ENCODE peak calls at places on chromosomes 13 and 19, in five cellular contexts. One of them, this sample, is unnamed.

GRCh38 chr13:77062097-77062496 is 35.1 kb upstream of the FBXL3 start:
- DNase-seq in CD4-positive, CD25-positive, alpha-beta regulatory T cell: no peak
- DNase-seq in CD4-positive, alpha-beta T cell: no peak
- DNase-seq in NT2/D1: no peak
- DNase-seq in stimulated activated naive B cell treated with anti-CD40 and anti-IgM and Interleukin-4, amounts not matched to agents 10 μg/mL and 1 μg/mL and 100 μg/mL, for 72 hours: no peak
- DNase-seq in this sample: no peak

GRCh38 chr19:16001481-16002312 is 52.9 kb downstream of the OR10H4 start:
- DNase-seq in stimulated activated naive B cell treated with anti-CD40 and anti-IgM and Interleukin-4, amounts not matched to agents 10 μg/mL and 1 μg/mL and 100 μg/mL, for 72 hours: peak
- DNase-seq in CD4-positive, CD25-positive, alpha-beta regulatory T cell: peak
- DNase-seq in CD4-positive, alpha-beta T cell: no peak
- DNase-seq in NT2/D1: no peak
- DNase-seq in this sample: no peak

GRCh38 chr19:16076154-16076957 is at the start of gene TPM4:
- DNase-seq in stimulated activated naive B cell treated with anti-CD40 and anti-IgM and Interleukin-4, amounts not matched to agents 10 μg/mL and 1 μg/mL and 100 μg/mL, for 72 hours: peak
- DNase-seq in CD4-positive, alpha-beta T cell: peak
- DNase-seq in CD4-positive, CD25-positive, alpha-beta regulatory T cell: peak
- DNase-seq in NT2/D1: peak
- DNase-seq in this sample: peak

GRCh38 chr19:3124630-3125029 is 11.2 kb upstream of the GNA15 start:
- DNase-seq in stimulated activated naive B cell treated with anti-CD40 and anti-IgM and Interleukin-4, amounts not matched to agents 10 μg/mL and 1 μg/mL and 100 μg/mL, for 72 hours: no peak
- DNase-seq in CD4-positive, alpha-beta T cell: no peak
- DNase-seq in CD4-positive, CD25-positive, alpha-beta regulatory T cell: no peak
- DNase-seq in NT2/D1: no peak
- DNase-seq in this sample: peak

GRCh38 chr13:32150794-32151193 is 119.2 kb downstream of the FRY start:
- DNase-seq in CD4-positive, CD25-positive, alpha-beta regulatory T cell: no peak
- DNase-seq in NT2/D1: no peak
- DNase-seq in CD4-positive, alpha-beta T cell: no peak
- DNase-seq in stimulated activated naive B cell treated with anti-CD40 and anti-IgM and Interleukin-4, amounts not matched to agents 10 μg/mL and 1 μg/mL and 100 μg/mL, for 72 hours: no peak
- DNase-seq in this sample: peak

GRCh38 chr19:18122424-18122823 is 24.8 kb downstream of the MAST3 start:
- DNase-seq in stimulated activated naive B cell treated with anti-CD40 and anti-IgM and Interleukin-4, amounts not matched to agents 10 μg/mL and 1 μg/mL and 100 μg/mL, for 72 hours: no peak
- DNase-seq in NT2/D1: no peak
- DNase-seq in CD4-positive, alpha-beta T cell: no peak
- DNase-seq in CD4-positive, CD25-positive, alpha-beta regulatory T cell: no peak
- DNase-seq in this sample: no peak

GRCh38 chr13:98279473-98280175 is 102.6 kb upstream of the RNF113B start:
- DNase-seq in stimulated activated naive B cell treated with anti-CD40 and anti-IgM and Interleukin-4, amounts not matched to agents 10 μg/mL and 1 μg/mL and 100 μg/mL, for 72 hours: peak
- DNase-seq in CD4-positive, alpha-beta T cell: no peak
- DNase-seq in NT2/D1: no peak
- DNase-seq in CD4-positive, CD25-positive, alpha-beta regulatory T cell: peak
- DNase-seq in this sample: no peak

GRCh38 chr13:68176486-68176885 is 946.4 kb upstream of the PCDH9 start:
- DNase-seq in CD4-positive, alpha-beta T cell: no peak
- DNase-seq in NT2/D1: no peak
- DNase-seq in CD4-positive, CD25-positive, alpha-beta regulatory T cell: no peak
- DNase-seq in stimulated activated naive B cell treated with anti-CD40 and anti-IgM and Interleukin-4, amounts not matched to agents 10 μg/mL and 1 μg/mL and 100 μg/mL, for 72 hours: no peak
- DNase-seq in this sample: no peak

GRCh38 chr13:34435338-34435737 is 506.7 kb upstream of the NBEA start:
- DNase-seq in NT2/D1: no peak
- DNase-seq in CD4-positive, alpha-beta T cell: no peak
- DNase-seq in CD4-positive, CD25-positive, alpha-beta regulatory T cell: no peak
- DNase-seq in stimulated activated naive B cell treated with anti-CD40 and anti-IgM and Interleukin-4, amounts not matched to agents 10 μg/mL and 1 μg/mL and 100 μg/mL, for 72 hours: no peak
- DNase-seq in this sample: no peak

GRCh38 chr13:66528903-66529576 is 701.1 kb downstream of the PCDH9 start:
- DNase-seq in stimulated activated naive B cell treated with anti-CD40 and anti-IgM and Interleukin-4, amounts not matched to agents 10 μg/mL and 1 μg/mL and 100 μg/mL, for 72 hours: no peak
- DNase-seq in CD4-positive, alpha-beta T cell: no peak
- DNase-seq in CD4-positive, CD25-positive, alpha-beta regulatory T cell: no peak
- DNase-seq in NT2/D1: no peak
- DNase-seq in this sample: no peak

GRCh38 chr19:18648971-18649310 is 12.1 kb downstream of the KLHL26 start:
- DNase-seq in NT2/D1: no peak
- DNase-seq in CD4-positive, CD25-positive, alpha-beta regulatory T cell: no peak
- DNase-seq in stimulated activated naive B cell treated with anti-CD40 and anti-IgM and Interleukin-4, amounts not matched to agents 10 μg/mL and 1 μg/mL and 100 μg/mL, for 72 hours: no peak
- DNase-seq in CD4-positive, alpha-beta T cell: no peak
- DNase-seq in this sample: no peak

This sample was measured in heart left ventricle.